ENCODE peak calls at places on chromosomes 3 and 15, in nine cellular contexts. One of them, this sample, is unnamed.

GRCh38 chr3:45923755-45924154 is 19.5 kb upstream of the CXCR6 start:
- DNase-seq in GM12878: no peak
- DNase-seq in Calu3: no peak
- DNase-seq in psoas muscle: no peak
- DNase-seq in transverse colon: no peak
- DNase-seq in mammary epithelial cell: peak
- DNase-seq in bronchial epithelial cell: peak
- DNase-seq in AG10803: peak
- DNase-seq in progenitor cell of endocrine pancreas: no peak
- DNase-seq in this sample: no peak

GRCh38 chr3:144843099-144843498 is 871.5 kb downstream of the DIPK2A start:
- DNase-seq in GM12878: no peak
- DNase-seq in Calu3: no peak
- DNase-seq in psoas muscle: no peak
- DNase-seq in transverse colon: no peak
- DNase-seq in mammary epithelial cell: no peak
- DNase-seq in bronchial epithelial cell: no peak
- DNase-seq in AG10803: no peak
- DNase-seq in progenitor cell of endocrine pancreas: no peak
- DNase-seq in this sample: no peak

GRCh38 chr3:65048151-65048550 is 360.4 kb upstream of the ADAMTS9 start:
- DNase-seq in GM12878: no peak
- DNase-seq in Calu3: no peak
- DNase-seq in psoas muscle: no peak
- DNase-seq in transverse colon: no peak
- DNase-seq in mammary epithelial cell: peak
- DNase-seq in bronchial epithelial cell: peak
- DNase-seq in AG10803: no peak
- DNase-seq in progenitor cell of endocrine pancreas: no peak
- DNase-seq in this sample: no peak

GRCh38 chr15:92627014-92627413 is 28.6 kb downstream of the FAM174B start:
- DNase-seq in GM12878: no peak
- DNase-seq in Calu3: no peak
- DNase-seq in psoas muscle: no peak
- DNase-seq in transverse colon: no peak
- DNase-seq in mammary epithelial cell: no peak
- DNase-seq in bronchial epithelial cell: no peak
- DNase-seq in AG10803: no peak
- DNase-seq in progenitor cell of endocrine pancreas: no peak
- DNase-seq in this sample: no peak

GRCh38 chr3:77815467-77815866 is 775.6 kb downstream of the ROBO2 start:
- DNase-seq in GM12878: no peak
- DNase-seq in Calu3: peak
- DNase-seq in psoas muscle: no peak
- DNase-seq in transverse colon: no peak
- DNase-seq in mammary epithelial cell: no peak
- DNase-seq in bronchial epithelial cell: peak
- DNase-seq in AG10803: no peak
- DNase-seq in progenitor cell of endocrine pancreas: no peak
- DNase-seq in this sample: no peak

GRCh38 chr15:76894174-76894573 is 11.0 kb downstream of the SCAPER start:
- DNase-seq in GM12878: no peak
- DNase-seq in Calu3: no peak
- DNase-seq in psoas muscle: no peak
- DNase-seq in transverse colon: no peak
- DNase-seq in mammary epithelial cell: no peak
- DNase-seq in bronchial epithelial cell: no peak
- DNase-seq in AG10803: no peak
- DNase-seq in progenitor cell of endocrine pancreas: no peak
- DNase-seq in this sample: no peak

GRCh38 chr3:177195941-177196472 is 1.3 kb downstream of the TBL1XR1 start:
- DNase-seq in GM12878: no peak
- DNase-seq in Calu3: no peak
- DNase-seq in psoas muscle: no peak
- DNase-seq in transverse colon: no peak
- DNase-seq in mammary epithelial cell: no peak
- DNase-seq in bronchial epithelial cell: no peak
- DNase-seq in AG10803: peak
- DNase-seq in progenitor cell of endocrine pancreas: no peak
- DNase-seq in this sample: no peak

GRCh38 chr15:100115711-100116090 is 226.1 kb downstream of the ADAMTS17 start:
- DNase-seq in GM12878: no peak
- DNase-seq in Calu3: no peak
- DNase-seq in psoas muscle: no peak
- DNase-seq in transverse colon: no peak
- DNase-seq in mammary epithelial cell: peak
- DNase-seq in bronchial epithelial cell: peak
- DNase-seq in AG10803: peak
- DNase-seq in progenitor cell of endocrine pancreas: no peak
- DNase-seq in this sample: no peak

GRCh38 chr15:38461089-38461833 is 7.3 kb downstream of the FAM98B start:
- DNase-seq in GM12878: no peak
- DNase-seq in Calu3: no peak
- DNase-seq in psoas muscle: no peak
- DNase-seq in transverse colon: no peak
- DNase-seq in mammary epithelial cell: no peak
- DNase-seq in bronchial epithelial cell: peak
- DNase-seq in AG10803: no peak
- DNase-seq in progenitor cell of endocrine pancreas: no peak
- DNase-seq in this sample: no peak

GRCh38 chr3:177498037-177498857 is 301.0 kb upstream of the TBL1XR1 start:
- DNase-seq in GM12878: no peak
- DNase-seq in Calu3: peak
- DNase-seq in psoas muscle: no peak
- DNase-seq in transverse colon: no peak
- DNase-seq in mammary epithelial cell: peak
- DNase-seq in bronchial epithelial cell: peak
- DNase-seq in AG10803: no peak
- DNase-seq in progenitor cell of endocrine pancreas: no peak
- DNase-seq in this sample: no peak

GRCh38 chr3:55661141-55661540 is 174.0 kb upstream of the WNT5A start:
- DNase-seq in GM12878: peak
- DNase-seq in Calu3: no peak
- DNase-seq in psoas muscle: no peak
- DNase-seq in transverse colon: no peak
- DNase-seq in mammary epithelial cell: no peak
- DNase-seq in bronchial epithelial cell: no peak
- DNase-seq in AG10803: no peak
- DNase-seq in progenitor cell of endocrine pancreas: no peak
- DNase-seq in this sample: no peak

DNA sequence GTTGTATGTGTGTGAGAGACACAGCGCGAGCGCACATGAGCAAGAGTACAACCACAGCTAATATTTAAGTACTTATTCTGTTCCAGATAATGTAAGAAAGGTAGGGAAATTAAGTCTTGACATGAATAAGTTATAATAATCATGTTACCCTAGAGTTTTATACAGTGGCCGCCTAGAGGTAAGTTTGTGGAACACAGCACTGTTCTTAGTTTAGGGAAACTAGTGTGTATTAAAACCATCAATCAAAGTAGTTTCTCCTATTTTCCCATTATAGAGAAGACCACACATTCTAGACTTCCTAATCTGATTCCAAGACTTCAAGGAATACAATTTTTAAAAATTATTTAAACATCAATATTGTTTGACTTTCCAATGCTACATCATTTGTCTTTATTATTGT is 9.5 kb downstream of the ALDH1A2 start:
- DNase-seq in GM12878: no peak
- DNase-seq in Calu3: no peak
- DNase-seq in psoas muscle: no peak
- DNase-seq in transverse colon: no peak
- DNase-seq in mammary epithelial cell: no peak
- DNase-seq in bronchial epithelial cell: no peak
- DNase-seq in AG10803: no peak
- DNase-seq in progenitor cell of endocrine pancreas: no peak
- DNase-seq in this sample: no peak
- TF ChIP-seq CTCF in GM12878: no peak
- TF ChIP-seq CTCF in Calu3: peak
- TF ChIP-seq CTCF in psoas muscle: no peak
- TF ChIP-seq CTCF in transverse colon: no peak
- TF ChIP-seq CTCF in mammary epithelial cell: peak
- TF ChIP-seq CTCF in bronchial epithelial cell: no peak
- TF ChIP-seq CTCF in AG10803: peak
- TF ChIP-seq CTCF in progenitor cell of endocrine pancreas: peak
- TF ChIP-seq CTCF in this sample: peak

GRCh38 chr3:147507638-147508286 is 98.6 kb downstream of the ZIC1 start:
- DNase-seq in GM12878: no peak
- DNase-seq in Calu3: no peak
- DNase-seq in psoas muscle: no peak
- DNase-seq in transverse colon: no peak
- DNase-seq in mammary epithelial cell: no peak
- DNase-seq in bronchial epithelial cell: no peak
- DNase-seq in AG10803: no peak
- DNase-seq in progenitor cell of endocrine pancreas: no peak
- DNase-seq in this sample: no peak
- TF ChIP-seq CTCF in GM12878: no peak
- TF ChIP-seq CTCF in Calu3: no peak
- TF ChIP-seq CTCF in psoas muscle: no peak
- TF ChIP-seq CTCF in transverse colon: no peak
- TF ChIP-seq CTCF in mammary epithelial cell: no peak
- TF ChIP-seq CTCF in bronchial epithelial cell: no peak
- TF ChIP-seq CTCF in AG10803: no peak
- TF ChIP-seq CTCF in progenitor cell of endocrine pancreas: no peak
- TF ChIP-seq CTCF in this sample: no peak

DNA sequence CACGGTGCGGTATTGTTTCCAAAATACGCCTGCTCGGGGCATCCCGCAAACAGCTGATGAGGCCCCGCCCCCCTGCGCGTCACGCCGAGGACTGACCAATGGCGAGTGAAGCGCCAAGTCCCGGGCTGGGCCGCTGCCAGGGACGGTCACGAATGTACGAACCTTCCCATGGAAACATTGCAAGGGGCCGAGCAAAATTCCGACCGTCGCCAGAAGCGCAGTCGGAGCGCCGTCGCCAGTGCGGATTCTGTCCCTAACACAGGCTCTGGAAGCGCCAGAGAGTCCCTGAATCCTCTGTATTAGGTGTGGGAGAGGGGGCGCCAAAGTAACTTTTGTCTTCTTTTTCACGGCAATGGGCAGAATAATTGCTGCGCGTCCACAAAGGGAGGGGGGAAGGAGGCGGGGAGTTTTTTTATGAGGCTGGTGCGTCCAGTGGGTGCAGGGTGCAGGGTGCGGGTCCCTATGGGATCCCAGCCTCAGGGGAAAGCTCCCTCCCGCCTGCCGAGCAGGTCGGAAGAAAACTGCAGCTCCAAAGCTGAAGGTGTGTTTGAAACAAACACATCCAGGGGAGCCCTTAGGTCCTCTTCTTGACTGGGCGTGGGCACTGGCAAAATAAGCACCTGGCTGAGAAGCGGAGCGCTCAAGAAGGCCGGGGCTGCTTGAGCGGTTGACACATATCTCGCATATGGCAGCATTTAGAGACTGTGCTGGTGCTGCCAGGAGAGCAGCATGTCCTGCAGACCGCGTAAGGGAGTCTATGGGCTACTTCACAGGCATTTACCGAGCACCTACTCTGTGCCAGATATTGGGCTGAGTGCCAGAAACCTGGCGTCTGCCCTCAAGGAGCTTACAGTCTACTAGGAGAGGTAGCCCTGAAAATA is at the start of gene BMF:
- DNase-seq in GM12878: peak
- DNase-seq in Calu3: peak
- DNase-seq in psoas muscle: peak
- DNase-seq in transverse colon: peak
- DNase-seq in mammary epithelial cell: peak
- DNase-seq in bronchial epithelial cell: peak
- DNase-seq in AG10803: peak
- DNase-seq in progenitor cell of endocrine pancreas: peak
- DNase-seq in this sample: peak
- TF ChIP-seq CTCF in GM12878: no peak
- TF ChIP-seq CTCF in Calu3: no peak
- TF ChIP-seq CTCF in psoas muscle: no peak
- TF ChIP-seq CTCF in transverse colon: peak
- TF ChIP-seq CTCF in mammary epithelial cell: no peak
- TF ChIP-seq CTCF in bronchial epithelial cell: peak
- TF ChIP-seq CTCF in AG10803: peak
- TF ChIP-seq CTCF in progenitor cell of endocrine pancreas: peak
- TF ChIP-seq CTCF in this sample: no peak

GRCh38 chr15:80852676-80853075 is 73.5 kb downstream of the CEMIP start:
- DNase-seq in GM12878: no peak
- DNase-seq in Calu3: no peak
- DNase-seq in psoas muscle: no peak
- DNase-seq in transverse colon: peak
- DNase-seq in mammary epithelial cell: peak
- DNase-seq in bronchial epithelial cell: peak
- DNase-seq in AG10803: no peak
- DNase-seq in progenitor cell of endocrine pancreas: no peak
- DNase-seq in this sample: no peak

GRCh38 chr15:80854104-80854503 is 74.9 kb downstream of the CEMIP start:
- DNase-seq in GM12878: no peak
- DNase-seq in Calu3: no peak
- DNase-seq in psoas muscle: no peak
- DNase-seq in transverse colon: no peak
- DNase-seq in mammary epithelial cell: no peak
- DNase-seq in bronchial epithelial cell: no peak
- DNase-seq in AG10803: no peak
- DNase-seq in progenitor cell of endocrine pancreas: no peak
- DNase-seq in this sample: no peak

GRCh38 chr15:80856809-80857377 is 77.7 kb downstream of the CEMIP start:
- DNase-seq in GM12878: no peak
- DNase-seq in Calu3: peak
- DNase-seq in psoas muscle: no peak
- DNase-seq in transverse colon: peak
- DNase-seq in mammary epithelial cell: no peak
- DNase-seq in bronchial epithelial cell: no peak
- DNase-seq in AG10803: peak
- DNase-seq in progenitor cell of endocrine pancreas: no peak
- DNase-seq in this sample: no peak

GRCh38 chr15:80855206-80855605 is 76.0 kb downstream of the CEMIP start:
- DNase-seq in GM12878: no peak
- DNase-seq in Calu3: no peak
- DNase-seq in psoas muscle: no peak
- DNase-seq in transverse colon: no peak
- DNase-seq in mammary epithelial cell: no peak
- DNase-seq in bronchial epithelial cell: no peak
- DNase-seq in AG10803: no peak
- DNase-seq in progenitor cell of endocrine pancreas: no peak
- DNase-seq in this sample: no peak

DNA sequence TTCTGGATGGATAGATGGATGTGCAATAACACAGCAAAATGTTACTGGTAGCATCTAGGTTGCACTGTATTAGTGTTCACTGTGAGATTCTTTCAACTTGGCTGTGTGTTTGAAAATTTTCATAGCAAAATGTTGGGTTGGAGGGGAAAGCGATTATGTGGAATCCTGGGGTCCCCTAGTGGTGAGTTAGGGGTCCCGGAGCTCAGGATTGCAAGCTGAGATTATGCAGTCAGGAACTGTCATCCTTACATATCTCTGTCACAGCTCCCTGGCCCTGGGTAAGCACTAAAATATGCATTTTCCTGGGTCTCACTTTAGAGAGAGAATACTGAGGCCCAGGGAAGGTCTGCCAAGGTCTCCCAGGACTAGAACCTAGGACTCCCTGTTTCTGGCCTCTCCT is 77.2 kb downstream of the CEMIP start:
- DNase-seq in GM12878: no peak
- DNase-seq in Calu3: peak
- DNase-seq in psoas muscle: no peak
- DNase-seq in transverse colon: no peak
- DNase-seq in mammary epithelial cell: no peak
- DNase-seq in bronchial epithelial cell: no peak
- DNase-seq in AG10803: no peak
- DNase-seq in progenitor cell of endocrine pancreas: no peak
- DNase-seq in this sample: no peak
- TF ChIP-seq CTCF in GM12878: peak
- TF ChIP-seq CTCF in Calu3: peak
- TF ChIP-seq CTCF in psoas muscle: no peak
- TF ChIP-seq CTCF in transverse colon: no peak
- TF ChIP-seq CTCF in mammary epithelial cell: no peak
- TF ChIP-seq CTCF in bronchial epithelial cell: peak
- TF ChIP-seq CTCF in AG10803: peak
- TF ChIP-seq CTCF in progenitor cell of endocrine pancreas: peak
- TF ChIP-seq CTCF in this sample: no peak

GRCh38 chr3:14516738-14517345 is 23.3 kb downstream of the GRIP2 start:
- DNase-seq in GM12878: no peak
- DNase-seq in Calu3: no peak
- DNase-seq in psoas muscle: no peak
- DNase-seq in transverse colon: no peak
- DNase-seq in mammary epithelial cell: no peak
- DNase-seq in bronchial epithelial cell: no peak
- DNase-seq in AG10803: no peak
- DNase-seq in progenitor cell of endocrine pancreas: no peak
- DNase-seq in this sample: no peak
- TF ChIP-seq CTCF in GM12878: no peak
- TF ChIP-seq CTCF in Calu3: no peak
- TF ChIP-seq CTCF in psoas muscle: no peak
- TF ChIP-seq CTCF in transverse colon: no peak
- TF ChIP-seq CTCF in mammary epithelial cell: no peak
- TF ChIP-seq CTCF in bronchial epithelial cell: no peak
- TF ChIP-seq CTCF in AG10803: no peak
- TF ChIP-seq CTCF in progenitor cell of endocrine pancreas: no peak
- TF ChIP-seq CTCF in this sample: no peak